ENCODE peak calls at places on chromosome 10, in five cellular contexts. One of them, this sample, is unnamed.
A peak's percentile ranks its signal among the peaks of the same experiment; 100 is the strongest.

GRCh38 chr10:88028654-88029053 is 165.2 kb downstream of the PTEN start:
- DNase-seq in posterior vena cava: no peak
- DNase-seq in H7: no peak
- DNase-seq in ascending aorta: no peak
- DNase-seq in choroid plexus epithelial cell: no peak
- DNase-seq in this sample: no peak

GRCh38 chr10:109898666-109899577 is 24.4 kb downstream of the XPNPEP1 start:
- DNase-seq in posterior vena cava: peak; percentile 64
- DNase-seq in H7: no peak
- DNase-seq in ascending aorta: peak; percentile 76
- DNase-seq in choroid plexus epithelial cell: peak; percentile 53
- DNase-seq in this sample: no peak

GRCh38 chr10:43137701-43137970 is 609 bp upstream of the CSGALNACT2 start:
- DNase-seq in posterior vena cava: peak; percentile 86
- DNase-seq in H7: peak; percentile 90
- DNase-seq in ascending aorta: no peak
- DNase-seq in choroid plexus epithelial cell: peak; percentile 50
- DNase-seq in this sample: no peak

GRCh38 chr10:64112697-64113367 is 591.6 kb downstream of the REEP3 start:
- DNase-seq in posterior vena cava: no peak
- DNase-seq in H7: no peak
- DNase-seq in ascending aorta: no peak
- DNase-seq in choroid plexus epithelial cell: no peak
- DNase-seq in this sample: no peak

GRCh38 chr10:88990528-88991160 is at the start of gene FAS:
- DNase-seq in posterior vena cava: peak; percentile 93
- DNase-seq in H7: peak; percentile 71
- DNase-seq in ascending aorta: peak; percentile 87
- DNase-seq in choroid plexus epithelial cell: peak; percentile 55
- DNase-seq in this sample: peak; percentile 62

GRCh38 chr10:101768791-101769170 is 7.1 kb downstream of the FGF8 start:
- DNase-seq in posterior vena cava: peak; percentile 55
- DNase-seq in H7: peak; percentile 37
- DNase-seq in ascending aorta: no peak
- DNase-seq in choroid plexus epithelial cell: no peak
- DNase-seq in this sample: no peak

GRCh38 chr10:5575144-5575481 is 50.4 kb downstream of the CALML3 start:
- DNase-seq in posterior vena cava: peak; percentile 54
- DNase-seq in H7: no peak
- DNase-seq in ascending aorta: no peak
- DNase-seq in choroid plexus epithelial cell: no peak
- DNase-seq in this sample: no peak

GRCh38 chr10:72793752-72794151 is 99.8 kb upstream of the OIT3 start:
- DNase-seq in posterior vena cava: no peak
- DNase-seq in H7: peak; percentile 14
- DNase-seq in ascending aorta: no peak
- DNase-seq in choroid plexus epithelial cell: no peak
- DNase-seq in this sample: no peak

GRCh38 chr10:32131388-32131787 is 75.2 kb upstream of the KIF5B start:
- DNase-seq in posterior vena cava: no peak
- DNase-seq in H7: no peak
- DNase-seq in ascending aorta: no peak
- DNase-seq in choroid plexus epithelial cell: no peak
- DNase-seq in this sample: no peak

GRCh38 chr10:75433216-75433615 is 1.8 kb downstream of the LRMDA start:
- DNase-seq in posterior vena cava: no peak
- DNase-seq in H7: no peak
- DNase-seq in ascending aorta: no peak
- DNase-seq in choroid plexus epithelial cell: no peak
- DNase-seq in this sample: no peak

GRCh38 chr10:127996586-127996985 is 89.7 kb downstream of the PTPRE start:
- DNase-seq in posterior vena cava: peak; percentile 30
- DNase-seq in H7: no peak
- DNase-seq in ascending aorta: peak; percentile 62
- DNase-seq in choroid plexus epithelial cell: peak; percentile 86
- DNase-seq in this sample: no peak

GRCh38 chr10:12965571-12965970 is 35.9 kb downstream of the CCDC3 start:
- DNase-seq in posterior vena cava: no peak
- DNase-seq in H7: no peak
- DNase-seq in ascending aorta: no peak
- DNase-seq in choroid plexus epithelial cell: no peak
- DNase-seq in this sample: no peak

GRCh38 chr10:122864901-122865300 is 14.5 kb downstream of the FAM24B start:
- DNase-seq in posterior vena cava: no peak
- DNase-seq in H7: no peak
- DNase-seq in ascending aorta: no peak
- DNase-seq in choroid plexus epithelial cell: peak; percentile 54
- DNase-seq in this sample: no peak

GRCh38 chr10:44969854-44970253 is 8.8 kb downstream of the DEPP1 start:
- DNase-seq in posterior vena cava: peak; percentile 25
- DNase-seq in H7: peak; percentile 8
- DNase-seq in ascending aorta: no peak
- DNase-seq in choroid plexus epithelial cell: no peak
- DNase-seq in this sample: no peak

GRCh38 chr10:113158183-113158582 is 208.1 kb downstream of the TCF7L2 start:
- DNase-seq in posterior vena cava: no peak
- DNase-seq in H7: peak; percentile 70
- DNase-seq in ascending aorta: no peak
- DNase-seq in choroid plexus epithelial cell: no peak
- DNase-seq in this sample: no peak

GRCh38 chr10:125057158-125058001 is 103.0 kb downstream of the CTBP2 start:
- DNase-seq in posterior vena cava: peak; percentile 88
- DNase-seq in H7: no peak
- DNase-seq in ascending aorta: peak; percentile 92
- DNase-seq in choroid plexus epithelial cell: peak; percentile 95
- DNase-seq in this sample: peak; percentile 43

GRCh38 chr10:133336131-133337078 is at the start of gene CALY:
- DNase-seq in posterior vena cava: peak; percentile 85
- DNase-seq in H7: peak; percentile 97
- DNase-seq in ascending aorta: no peak
- DNase-seq in choroid plexus epithelial cell: no peak
- DNase-seq in this sample: peak; percentile 92

GRCh38 chr10:27030060-27030459 is 70.2 kb downstream of the ANKRD26 start:
- DNase-seq in posterior vena cava: no peak
- DNase-seq in H7: no peak
- DNase-seq in ascending aorta: no peak
- DNase-seq in choroid plexus epithelial cell: peak; percentile 5
- DNase-seq in this sample: no peak

GRCh38 chr10:89837173-89838001 is 136.0 kb downstream of the KIF20B start:
- DNase-seq in posterior vena cava: peak; percentile 81
- DNase-seq in H7: peak; percentile 32
- DNase-seq in ascending aorta: peak; percentile 69
- DNase-seq in choroid plexus epithelial cell: peak; percentile 45
- DNase-seq in this sample: peak; percentile 15

GRCh38 chr10:69348824-69349541 is 67.7 kb downstream of the TACR2 start:
- DNase-seq in posterior vena cava: peak; percentile 87
- DNase-seq in H7: no peak
- DNase-seq in ascending aorta: peak; percentile 91
- DNase-seq in choroid plexus epithelial cell: peak; percentile 73
- DNase-seq in this sample: no peak

GRCh38 chr10:21803374-21803773 is 200.2 kb downstream of the DNAJC1 start:
- DNase-seq in posterior vena cava: no peak
- DNase-seq in H7: no peak
- DNase-seq in ascending aorta: no peak
- DNase-seq in choroid plexus epithelial cell: no peak
- DNase-seq in this sample: no peak

GRCh38 chr10:78520737-78521430 is 487.2 kb downstream of the RPS24 start:
- DNase-seq in posterior vena cava: no peak
- DNase-seq in H7: peak; percentile 53
- DNase-seq in ascending aorta: no peak
- DNase-seq in choroid plexus epithelial cell: peak; percentile 55
- DNase-seq in this sample: no peak

GRCh38 chr10:104880655-104881222 is 239.6 kb downstream of the SORCS3 start:
- DNase-seq in posterior vena cava: no peak
- DNase-seq in H7: no peak
- DNase-seq in ascending aorta: no peak
- DNase-seq in choroid plexus epithelial cell: no peak
- DNase-seq in this sample: no peak

GRCh38 chr10:30359373-30360206 is 10.5 kb upstream of the MTPAP start:
- DNase-seq in posterior vena cava: no peak
- DNase-seq in H7: peak; percentile 80
- DNase-seq in ascending aorta: peak; percentile 71
- DNase-seq in choroid plexus epithelial cell: peak; percentile 64
- DNase-seq in this sample: peak; percentile 48

GRCh38 chr10:91090761-91091529 is 129.5 kb upstream of the PCGF5 start:
- DNase-seq in posterior vena cava: no peak
- DNase-seq in H7: no peak
- DNase-seq in ascending aorta: peak; percentile 9
- DNase-seq in choroid plexus epithelial cell: peak; percentile 61
- DNase-seq in this sample: no peak

GRCh38 chr10:97640868-97641811 is 669 bp downstream of the PI4K2A start:
- DNase-seq in posterior vena cava: peak; percentile 84
- DNase-seq in H7: peak; percentile 83
- DNase-seq in ascending aorta: peak; percentile 69
- DNase-seq in choroid plexus epithelial cell: peak; percentile 52
- DNase-seq in this sample: peak; percentile 5

GRCh38 chr10:5840314-5841307 is 27.4 kb upstream of the GDI2 start:
- DNase-seq in posterior vena cava: no peak
- DNase-seq in H7: peak; percentile 57
- DNase-seq in ascending aorta: no peak
- DNase-seq in choroid plexus epithelial cell: peak; percentile 65
- DNase-seq in this sample: no peak